ENCODE peak calls at places on chromosome 7, in seven cellular contexts. N is fibroblast of pulmonary artery, D is lower leg skin, Y is astrocyte, M is GM23338, K is ovary, E is bronchial epithelial cell. H is an unnamed sample.

GRCh38 chr7:147978651-147979050 is 611.9 kb upstream of the C7orf33 start:
- DNase-seq in N (no peak), D (no peak), Y (no peak), M (no peak), K (no peak), E (no peak), H (no peak)

GRCh38 chr7:154953006-154953684 is 49.8 kb downstream of the PAXIP1 start:
- DNase-seq in N (peak), D (peak), Y (no peak), M (peak), K (peak), E (peak), H (no peak)

GRCh38 chr7:27048438-27048837 is 47.4 kb downstream of the HOXA1 start:
- DNase-seq in N (no peak), D (no peak), Y (no peak), M (peak), K (no peak), E (no peak), H (no peak)

GRCh38 chr7:1811850-1812692 is 142.0 kb downstream of the ELFN1 start:
- DNase-seq in N (no peak), D (no peak), Y (no peak), M (no peak), K (no peak), E (peak), H (no peak)

GRCh38 chr7:46972205-46972604 is 609.7 kb downstream of the TNS3 start:
- DNase-seq in N (peak), D (no peak), Y (peak), M (peak), K (no peak), E (peak), H (no peak)

GRCh38 chr7:106774768-106775551 is 90.1 kb upstream of the PIK3CG start:
- DNase-seq in N (peak), D (peak), Y (peak), M (peak), K (no peak), E (no peak), H (no peak)

GRCh38 chr7:81990395-81990794 is 220.5 kb upstream of the HGF start:
- DNase-seq in N (peak), D (no peak), Y (peak), M (no peak), K (no peak), E (peak), H (no peak)

GRCh38 chr7:27605689-27606269 is 56.9 kb downstream of the HIBADH start:
- DNase-seq in N (peak), D (no peak), Y (peak), M (peak), K (no peak), E (peak), H (no peak)

GRCh38 chr7:80393786-80394185 is 118.1 kb downstream of the GNAT3 start:
- DNase-seq in N (no peak), D (no peak), Y (no peak), M (no peak), K (no peak), E (no peak), H (no peak)

GRCh38 chr7:122465296-122465695 is 160.7 kb upstream of the FEZF1 start:
- DNase-seq in N (no peak), D (no peak), Y (no peak), M (no peak), K (no peak), E (no peak), H (no peak)

GRCh38 chr7:73647725-73648592 is 19.7 kb upstream of the VPS37D start:
- DNase-seq in N (no peak), D (no peak), Y (no peak), M (peak), K (no peak), E (no peak), H (no peak)

GRCh38 chr7:44748948-44749731 is 493 bp downstream of the ZMIZ2 start:
- DNase-seq in N (no peak), D (no peak), Y (no peak), M (peak), K (peak), E (no peak), H (no peak)

GRCh38 chr7:100629117-100629711 is 12.1 kb downstream of the TFR2 start:
- DNase-seq in N (peak), D (no peak), Y (no peak), M (peak), K (no peak), E (peak), H (no peak)

GRCh38 chr7:24152356-24152755 is 131.6 kb upstream of the NPY start:
- DNase-seq in N (no peak), D (no peak), Y (no peak), M (no peak), K (no peak), E (no peak), H (no peak)

GRCh38 chr7:157464111-157464970 is 127.5 kb downstream of the DNAJB6 start:
- DNase-seq in N (no peak), D (no peak), Y (no peak), M (no peak), K (no peak), E (no peak), H (no peak)

GRCh38 chr7:129492406-129492805 is 9.9 kb upstream of the SMKR1 start:
- DNase-seq in N (no peak), D (no peak), Y (no peak), M (no peak), K (no peak), E (no peak), H (no peak)

GRCh38 chr7:93015193-93016084 is 102.3 kb downstream of the SAMD9 start:
- DNase-seq in N (peak), D (no peak), Y (peak), M (no peak), K (no peak), E (no peak), H (no peak)

GRCh38 chr7:3210531-3210930 is 90.5 kb upstream of the SDK1 start:
- DNase-seq in N (no peak), D (no peak), Y (no peak), M (peak), K (no peak), E (no peak), H (no peak)

GRCh38 chr7:25823571-25823970 is 328.4 kb upstream of the NFE2L3 start:
- DNase-seq in N (no peak), D (no peak), Y (no peak), M (no peak), K (no peak), E (no peak), H (no peak)

GRCh38 chr7:17593854-17594419 is 295.5 kb downstream of the AHR start:
- DNase-seq in N (no peak), D (no peak), Y (no peak), M (peak), K (no peak), E (no peak), H (no peak)

GRCh38 chr7:47392241-47392759 is 189.6 kb downstream of the TNS3 start:
- DNase-seq in N (peak), D (no peak), Y (peak), M (no peak), K (peak), E (no peak), H (no peak)

GRCh38 chr7:151321341-151321740 is 20.3 kb upstream of the NUB1 start:
- DNase-seq in N (no peak), D (no peak), Y (no peak), M (no peak), K (no peak), E (no peak), H (no peak)

GRCh38 chr7:134948736-134949135 is 37.6 kb upstream of the AGBL3 start:
- DNase-seq in N (peak), D (no peak), Y (no peak), M (no peak), K (no peak), E (peak), H (no peak)

GRCh38 chr7:140551334-140552239 is 72.3 kb upstream of the MKRN1 start:
- DNase-seq in N (no peak), D (no peak), Y (no peak), M (no peak), K (no peak), E (no peak), H (no peak)

GRCh38 chr7:155277385-155277994 is 20.2 kb upstream of the INSIG1 start:
- DNase-seq in N (no peak), D (no peak), Y (no peak), M (no peak), K (no peak), E (no peak), H (no peak)

GRCh38 chr7:136617176-136617575 is 251.3 kb upstream of the CHRM2 start:
- DNase-seq in N (no peak), D (no peak), Y (no peak), M (no peak), K (no peak), E (no peak), H (no peak)

GRCh38 chr7:16422917-16423316 is 1.6 kb upstream of the CRPPA start:
- DNase-seq in N (no peak), D (no peak), Y (no peak), M (peak), K (no peak), E (no peak), H (no peak)

GRCh38 chr7:132307465-132307864 is 268.8 kb downstream of the PLXNA4 start:
- DNase-seq in N (no peak), D (no peak), Y (no peak), M (peak), K (no peak), E (no peak), H (no peak)

GRCh38 chr7:1666251-1666778 is 3.8 kb upstream of the ELFN1 start:
- DNase-seq in N (no peak), D (no peak), Y (no peak), M (peak), K (peak), E (no peak), H (no peak)

GRCh38 chr7:77368974-77369373 is 47.2 kb downstream of the GSAP start:
- DNase-seq in N (peak), D (no peak), Y (no peak), M (no peak), K (no peak), E (peak), H (no peak)

GRCh38 chr7:134742688-134743350 is 36.6 kb upstream of the CALD1 start:
- DNase-seq in N (peak), D (no peak), Y (peak), M (no peak), K (peak), E (no peak), H (no peak)

GRCh38 chr7:147029935-147030334 is 913.3 kb downstream of the CNTNAP2 start:
- DNase-seq in N (no peak), D (no peak), Y (no peak), M (no peak), K (no peak), E (no peak), H (no peak)